ENCODE peak calls at places on chromosomes 1 and 21, in six cellular contexts. E, Q, O, V, Y and S are unnamed samples.

GRCh38 chr1:146012703-146013565 is 8.6 kb downstream of the HJV start:
- DNase-seq in E (no peak), Q (no peak), O (no peak), V (peak; percentile 57), Y (peak; percentile 88), S (no peak)

GRCh38 chr1:226657788-226658537 is 81.1 kb downstream of the ITPKB start:
- DNase-seq in E (no peak), Q (no peak), O (no peak), V (no peak), Y (no peak), S (no peak)

GRCh38 chr21:36388076-36388475 is 2.9 kb downstream of the CHAF1B start:
- DNase-seq in E (no peak), Q (no peak), O (no peak), V (no peak), Y (no peak), S (no peak)

GRCh38 chr1:168419746-168420145 is 124.1 kb downstream of the XCL2 start:
- DNase-seq in E (no peak), Q (no peak), O (no peak), V (no peak), Y (peak; percentile 20), S (no peak)

GRCh38 chr1:96259399-96259798 is 462.2 kb upstream of the PTBP2 start:
- DNase-seq in E (no peak), Q (no peak), O (no peak), V (no peak), Y (no peak), S (no peak)

GRCh38 chr1:88302843-88303486 is 381.1 kb upstream of the PKN2 start:
- DNase-seq in E (no peak), Q (no peak), O (no peak), V (peak; percentile 24), Y (peak; percentile 61), S (peak; percentile 2)

GRCh38 chr21:17476006-17476405 is 36.8 kb upstream of the CXADR start:
- DNase-seq in E (no peak), Q (no peak), O (no peak), V (no peak), Y (no peak), S (no peak)

GRCh38 chr1:218496561-218496960 is 151.4 kb downstream of the TGFB2 start:
- DNase-seq in E (no peak), Q (no peak), O (no peak), V (peak; percentile 92), Y (peak; percentile 98), S (peak; percentile 98)

GRCh38 chr1:155134858-155135415 is 715 bp upstream of the SLC50A1 start:
- DNase-seq in E (peak; percentile 52), Q (peak; percentile 92), O (peak; percentile 95), V (peak; percentile 84), Y (peak; percentile 98), S (peak; percentile 87)

GRCh38 chr1:200041337-200042118 is 14.0 kb downstream of the NR5A2 start:
- DNase-seq in E (no peak), Q (no peak), O (no peak), V (no peak), Y (no peak), S (no peak)

GRCh38 chr1:200038987-200039848 is 11.7 kb downstream of the NR5A2 start:
- DNase-seq in E (no peak), Q (no peak), O (peak; percentile 55), V (no peak), Y (no peak), S (no peak)

GRCh38 chr1:200040516-200041138 is 13.1 kb downstream of the NR5A2 start:
- DNase-seq in E (no peak), Q (no peak), O (peak; percentile 73), V (no peak), Y (peak; percentile 57), S (no peak)

GRCh38 chr1:200038645-200038986 is 11.1 kb downstream of the NR5A2 start:
- DNase-seq in E (no peak), Q (no peak), O (peak; percentile 33), V (no peak), Y (no peak), S (no peak)

GRCh38 chr1:200039849-200040479 is 12.5 kb downstream of the NR5A2 start:
- DNase-seq in E (no peak), Q (no peak), O (no peak), V (no peak), Y (no peak), S (no peak)
- H3K4me3 ChIP-seq in E (peak overlapping the region; percentile 68), Q (peak overlapping the region; percentile 30), O (peak overlapping the region; percentile 69), V (peak overlapping the region; percentile 55), Y (peak overlapping the region; percentile 67), S (no peak overlapping the region)

GRCh38 chr1:153679337-153680119 is 1.0 kb downstream of the NPR1 start:
- DNase-seq in E (no peak), Q (peak; percentile 68), O (no peak), V (no peak), Y (peak; percentile 22), S (no peak)
- TF ChIP-seq CTCF in E (no peak), Q (peak; percentile 58), O (no peak), V (peak; percentile 5), Y (peak; percentile 3), S (peak; percentile 11)

GRCh38 chr1:7961199-7962010 is at the start of gene PARK7:
- DNase-seq in E (peak; percentile 96), Q (peak; percentile 100), O (peak; percentile 100), V (peak; percentile 99), Y (peak; percentile 99), S (peak; percentile 83)

GRCh38 chr1:7962636-7963377 is 1.3 kb downstream of the PARK7 start:
- DNase-seq in E (no peak), Q (no peak), O (no peak), V (no peak), Y (no peak), S (no peak)

GRCh38 chr1:7960867-7961198 is 678 bp upstream of the PARK7 start:
- DNase-seq in E (no peak), Q (no peak), O (no peak), V (no peak), Y (no peak), S (no peak)

GRCh38 chr1:7962011-7962335 is 462 bp downstream of the PARK7 start:
- DNase-seq in E (no peak), Q (no peak), O (no peak), V (no peak), Y (no peak), S (no peak)

DNA sequence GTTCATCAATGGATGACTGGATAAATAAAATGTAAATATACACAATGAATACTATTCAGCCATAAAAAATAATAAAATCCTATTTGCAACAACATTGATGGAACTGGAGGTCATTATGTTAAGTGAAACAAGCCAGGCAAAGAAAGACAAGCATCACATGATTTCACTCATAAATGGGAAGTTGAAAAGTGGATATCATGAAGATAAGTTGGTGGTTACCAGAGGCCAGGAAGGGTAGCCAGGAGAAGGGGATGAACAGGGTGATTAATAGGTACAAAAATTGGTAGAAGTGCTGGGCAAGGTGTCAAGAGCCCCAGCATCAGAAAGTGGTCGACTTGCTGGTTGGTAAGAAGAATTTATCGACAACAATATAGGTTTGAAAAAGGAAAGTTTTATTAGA is 1.3 kb upstream of the PARK7 start:
- DNase-seq in E (no peak), Q (no peak), O (no peak), V (no peak), Y (no peak), S (no peak)
- H3K4me3 ChIP-seq in E (peak overlapping the region; percentile 98), Q (no peak overlapping the region), O (no peak overlapping the region), V (no peak overlapping the region), Y (no peak overlapping the region), S (no peak overlapping the region)

DNA sequence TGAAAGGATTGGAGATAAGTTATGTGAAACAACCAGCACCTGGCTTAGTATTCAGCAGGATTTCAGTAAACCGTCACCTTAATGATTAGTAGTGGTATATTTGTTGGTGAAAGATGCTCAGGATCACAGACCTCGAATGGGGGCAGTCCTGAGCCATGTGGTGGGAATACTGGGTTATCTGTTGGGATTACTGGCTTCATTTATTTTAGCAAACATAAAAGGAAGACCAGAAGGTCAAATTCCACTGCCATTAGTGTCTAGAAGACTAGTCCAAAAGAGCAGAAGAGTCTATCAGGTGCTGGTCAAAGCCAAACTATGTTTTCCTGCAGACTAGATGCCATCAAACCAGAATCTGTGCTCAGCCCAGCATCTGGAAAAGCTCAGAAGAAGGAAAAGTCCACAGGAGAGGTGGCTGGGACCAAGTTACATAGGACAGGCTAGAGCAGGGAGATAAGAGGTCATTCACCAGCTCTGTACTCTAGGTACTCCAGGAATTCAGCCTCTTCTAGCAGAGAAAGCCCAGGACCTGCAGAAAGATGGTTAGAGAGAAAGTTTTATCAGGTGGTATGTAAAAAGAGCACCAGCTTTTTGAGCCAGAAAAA is 343.4 kb downstream of the PLPP3 start:
- DNase-seq in E (no peak), Q (no peak), O (no peak), V (no peak), Y (no peak), S (no peak)
- TF ChIP-seq CTCF in E (no peak), Q (no peak), O (no peak), V (no peak), Y (no peak), S (no peak)

DNA sequence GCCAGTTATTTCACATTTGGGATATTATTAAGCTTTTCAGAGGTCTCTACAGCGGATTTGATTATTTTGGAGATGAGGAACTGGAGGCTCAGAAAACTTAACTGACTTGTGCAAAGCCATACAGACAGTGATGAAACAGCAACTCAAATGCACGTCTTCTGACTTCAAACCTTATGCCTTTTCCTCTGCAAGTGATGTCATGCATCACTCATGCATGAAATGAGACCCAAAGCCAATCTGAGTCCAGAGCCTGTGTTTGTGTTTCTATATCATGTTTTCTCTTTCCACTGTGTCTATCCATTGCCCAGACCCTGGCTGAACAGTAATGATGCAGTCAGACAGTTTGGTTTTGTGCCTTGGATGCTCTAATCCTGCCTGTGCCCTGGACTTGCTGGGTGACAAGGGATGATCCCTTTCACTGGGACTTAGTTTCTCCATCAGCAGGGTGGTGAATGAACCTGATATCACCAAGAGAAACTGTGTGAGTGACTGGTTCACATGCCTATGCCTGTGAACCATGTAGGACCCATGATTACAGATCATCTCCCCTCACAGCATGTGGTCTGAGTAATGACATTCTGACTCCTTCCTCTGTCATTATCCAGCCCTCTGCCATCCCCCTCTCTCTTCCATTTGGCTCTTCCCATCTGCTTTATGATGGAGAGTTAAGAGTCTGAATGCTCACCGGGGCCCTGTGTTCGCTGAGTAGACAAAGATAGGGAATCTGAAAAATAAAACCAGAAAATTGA is 33.4 kb downstream of the SLAMF6 start:
- DNase-seq in E (no peak), Q (no peak), O (no peak), V (no peak), Y (no peak), S (no peak)
- H3K4me3 ChIP-seq in E (no peak overlapping the region), Q (no peak overlapping the region), O (no peak overlapping the region), V (no peak overlapping the region), Y (no peak overlapping the region), S (no peak overlapping the region)

DNA sequence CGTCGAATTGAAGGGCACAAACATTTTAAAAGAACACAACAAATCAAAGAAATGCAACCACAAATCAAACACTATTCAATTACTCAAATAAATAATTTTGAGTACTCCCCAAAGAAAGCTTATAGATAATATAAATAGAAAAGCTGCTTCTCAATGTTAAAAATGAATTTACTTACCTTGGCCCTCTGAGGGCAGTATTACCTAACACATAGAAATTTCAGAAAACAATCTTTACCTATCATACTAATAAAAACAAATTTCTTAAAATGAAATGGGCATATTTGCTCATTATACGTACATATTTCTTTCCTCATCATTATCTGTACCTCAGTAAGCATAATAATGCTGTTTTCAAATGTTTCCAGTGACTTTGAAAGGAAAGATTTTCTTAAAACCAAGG is 141.8 kb downstream of the AKT3 start:
- DNase-seq in E (no peak), Q (no peak), O (no peak), V (no peak), Y (peak; percentile 43), S (no peak)
- TF ChIP-seq CTCF in E (no peak), Q (no peak), O (peak; percentile 7), V (peak; percentile 17), Y (peak; percentile 19), S (no peak)

GRCh38 chr1:201741763-201742342 is 87.1 kb upstream of the IPO9 start:
- DNase-seq in E (no peak), Q (no peak), O (no peak), V (no peak), Y (no peak), S (no peak)
- H3K4me3 ChIP-seq in E (peak overlapping the region; percentile 13), Q (no peak overlapping the region), O (no peak overlapping the region), V (no peak overlapping the region), Y (peak overlapping the region; percentile 85), S (no peak overlapping the region)